ENCODE peak calls at places on chromosomes 7 and 10, in eight cellular contexts. Z is Panc1; W is colonic mucosa; F is fibroblast of lung; Y is CD8-positive, alpha-beta T cell; I is uterus; B is IMR-90; N is WERI-Rb-1. L is an unnamed sample.

GRCh38 chr7:50677279-50677996 is 105.3 kb downstream of the GRB10 start:
- DNase-seq in Z (no peak), W (no peak), F (no peak), Y (no peak), I (no peak), B (no peak), N (no peak), L (no peak)

GRCh38 chr7:131843862-131844261 is 287.4 kb upstream of the PODXL start:
- DNase-seq in Z (no peak), W (peak; percentile 40), F (peak; percentile 44), Y (no peak), I (no peak), B (peak; percentile 17), N (no peak), L (no peak)

GRCh38 chr10:73485320-73485719 is 10.5 kb downstream of the PPP3CB start:
- DNase-seq in Z (no peak), W (no peak), F (no peak), Y (no peak), I (no peak), B (no peak), N (no peak), L (no peak)

GRCh38 chr7:99975782-99976521 is at the start of gene AZGP1:
- DNase-seq in Z (no peak), W (no peak), F (no peak), Y (no peak), I (no peak), B (no peak), N (no peak), L (no peak)

GRCh38 chr10:123301077-123301875 is 147.1 kb downstream of the BUB3 start:
- DNase-seq in Z (peak; percentile 15), W (no peak), F (peak; percentile 84), Y (no peak), I (no peak), B (no peak), N (peak; percentile 66), L (no peak)

GRCh38 chr7:44757311-44757710 is 8.7 kb downstream of the ZMIZ2 start:
- DNase-seq in Z (no peak), W (no peak), F (no peak), Y (no peak), I (peak; percentile 58), B (no peak), N (no peak), L (no peak)

GRCh38 chr7:55158541-55158940 is 139.7 kb downstream of the EGFR start:
- DNase-seq in Z (no peak), W (no peak), F (peak; percentile 86), Y (no peak), I (no peak), B (peak; percentile 69), N (no peak), L (peak; percentile 47)

GRCh38 chr10:116540814-116541213 is 4.9 kb upstream of the PNLIP start:
- DNase-seq in Z (no peak), W (no peak), F (no peak), Y (no peak), I (no peak), B (no peak), N (no peak), L (no peak)

GRCh38 chr10:104680467-104681401 is 39.6 kb downstream of the SORCS3 start:
- DNase-seq in Z (no peak), W (peak; percentile 18), F (peak; percentile 3), Y (no peak), I (peak; percentile 19), B (no peak), N (peak; percentile 72), L (no peak)

GRCh38 chr7:22666732-22667131 is 60.3 kb upstream of the IL6 start:
- DNase-seq in Z (no peak), W (no peak), F (peak; percentile 75), Y (no peak), I (no peak), B (peak; percentile 72), N (no peak), L (no peak)

GRCh38 chr7:102236592-102237287 is 49.9 kb upstream of the SH2B2 start:
- DNase-seq in Z (peak; percentile 28), W (peak; percentile 70), F (peak; percentile 36), Y (peak; percentile 26), I (peak; percentile 64), B (peak; percentile 56), N (peak; percentile 65), L (no peak)

GRCh38 chr10:32379314-32379949 is 32.5 kb upstream of the EPC1 start:
- DNase-seq in Z (no peak), W (no peak), F (peak; percentile 81), Y (no peak), I (no peak), B (peak; percentile 68), N (no peak), L (peak; percentile 15)

GRCh38 chr7:119270045-119270464 is 1002.9 kb upstream of the KCND2 start:
- DNase-seq in Z (peak; percentile 33), W (peak; percentile 33), F (peak; percentile 55), Y (no peak), I (peak; percentile 22), B (peak; percentile 55), N (peak; percentile 58), L (no peak)

GRCh38 chr7:70595741-70596574 is 536.0 kb upstream of the GALNT17 start:
- DNase-seq in Z (no peak), W (peak; percentile 70), F (peak; percentile 30), Y (no peak), I (no peak), B (no peak), N (peak; percentile 61), L (no peak)

GRCh38 chr10:125289461-125289860 is 129.1 kb upstream of the CTBP2 start:
- DNase-seq in Z (no peak), W (no peak), F (no peak), Y (no peak), I (no peak), B (no peak), N (no peak), L (no peak)

GRCh38 chr10:114045071-114045737 is 1.5 kb downstream of the ADRB1 start:
- DNase-seq in Z (no peak), W (peak; percentile 40), F (no peak), Y (peak; percentile 14), I (no peak), B (no peak), N (peak; percentile 49), L (no peak)

GRCh38 chr10:102368072-102368471 is 27.4 kb upstream of the NFKB2 start:
- DNase-seq in Z (no peak), W (no peak), F (no peak), Y (no peak), I (no peak), B (no peak), N (no peak), L (no peak)

GRCh38 chr10:31956200-31956946 is 27.7 kb upstream of the ARHGAP12 start:
- DNase-seq in Z (no peak), W (no peak), F (no peak), Y (no peak), I (no peak), B (no peak), N (no peak), L (no peak)

GRCh38 chr7:3092468-3092867 is 48.8 kb upstream of the CARD11 start:
- DNase-seq in Z (no peak), W (peak; percentile 22), F (no peak), Y (peak; percentile 73), I (peak; percentile 14), B (peak; percentile 16), N (no peak), L (no peak)

GRCh38 chr7:41403291-41403690 is 299.6 kb downstream of the INHBA start:
- DNase-seq in Z (no peak), W (no peak), F (peak; percentile 29), Y (no peak), I (no peak), B (no peak), N (no peak), L (no peak)

GRCh38 chr7:80783177-80783687 is 135.6 kb downstream of the SEMA3C start:
- DNase-seq in Z (no peak), W (no peak), F (no peak), Y (no peak), I (no peak), B (no peak), N (no peak), L (no peak)

GRCh38 chr7:35647171-35647574 is 47.8 kb downstream of the HERPUD2 start:
- DNase-seq in Z (no peak), W (no peak), F (no peak), Y (no peak), I (no peak), B (peak; percentile 36), N (no peak), L (no peak)

GRCh38 chr10:71045188-71045841 is 156.9 kb upstream of the PCBD1 start:
- DNase-seq in Z (no peak), W (no peak), F (no peak), Y (no peak), I (no peak), B (no peak), N (no peak), L (no peak)

GRCh38 chr10:110546077-110546476 is 21.4 kb upstream of the SMC3 start:
- DNase-seq in Z (no peak), W (no peak), F (peak; percentile 41), Y (no peak), I (no peak), B (no peak), N (no peak), L (no peak)

GRCh38 chr7:63899691-63900393 is 98.8 kb upstream of the ZNF722 start:
- DNase-seq in Z (no peak), W (peak; percentile 85), F (no peak), Y (peak; percentile 84), I (peak; percentile 93), B (no peak), N (no peak), L (no peak)

GRCh38 chr7:18693401-18693800 is 197.9 kb downstream of the HDAC9 start:
- DNase-seq in Z (peak; percentile 22), W (no peak), F (peak; percentile 73), Y (no peak), I (peak; percentile 16), B (peak; percentile 89), N (peak; percentile 25), L (peak; percentile 59)
- TF ChIP-seq CTCF in Z (peak; percentile 76), W (peak; percentile 23), F (peak; percentile 81), Y (no peak), I (peak; percentile 9), B (peak; percentile 91), N (peak; percentile 65), L (peak; percentile 79)

DNA sequence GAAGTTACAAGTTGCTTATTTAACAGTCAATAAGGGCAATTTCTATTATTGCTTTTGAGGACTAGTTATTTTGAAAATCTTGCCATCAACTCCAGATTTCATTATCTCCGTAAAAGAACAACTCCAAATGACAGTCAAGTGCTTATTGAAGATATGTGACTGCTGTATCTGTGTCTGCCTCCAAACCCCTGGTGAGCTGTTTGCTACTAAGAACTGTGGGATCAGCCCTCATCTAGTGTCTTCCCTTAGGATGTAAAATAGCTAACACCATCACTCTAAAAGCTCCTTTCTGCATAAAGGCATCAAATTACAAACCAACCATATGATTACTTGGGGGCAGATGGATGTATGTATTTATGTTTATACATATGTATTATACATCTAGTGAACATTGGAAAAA is 70.8 kb upstream of the SLC13A1 start:
- DNase-seq in Z (no peak), W (no peak), F (no peak), Y (no peak), I (no peak), B (no peak), N (no peak), L (no peak)
- H3K4me3 ChIP-seq in Z (no peak overlapping the region), W (no peak overlapping the region), F (no peak overlapping the region), Y (no peak overlapping the region), I (no peak overlapping the region), B (no peak overlapping the region), N (no peak overlapping the region), L (no peak overlapping the region)

GRCh38 chr10:79983286-79983909 is 34.5 kb upstream of the SFTPD start:
- DNase-seq in Z (no peak), W (no peak), F (no peak), Y (no peak), I (no peak), B (no peak), N (no peak), L (no peak)
- H3K27me3 ChIP-seq in Z (peaks cover 18% of the 10 kb centered on the region), W (peaks cover 6% of the 10 kb centered on the region), F (peaks cover 31% of the 10 kb centered on the region), Y (peaks cover 8% of the 10 kb centered on the region), I (no peaks in the 10 kb centered on the region), B (peaks cover 51% of the 10 kb centered on the region), N (no peaks in the 10 kb centered on the region), L (peaks cover 14% of the 10 kb centered on the region)

GRCh38 chr7:91784469-91784868 is 96.0 kb downstream of the MTERF1 start:
- DNase-seq in Z (no peak), W (no peak), F (peak; percentile 70), Y (no peak), I (no peak), B (peak; percentile 61), N (no peak), L (peak; percentile 8)
- TF ChIP-seq CTCF in Z (peak; percentile 27), W (no peak), F (peak; percentile 36), Y (no peak), I (peak; percentile 30), B (peak; percentile 48), N (no peak), L (peak; percentile 22)